ENCODE peak calls at places on chromosomes 3 and 15, in five cellular contexts. F, T, A, E and D are unnamed samples.

GRCh38 chr3:178735032-178735674 is 198.9 kb downstream of the KCNMB2 start:
- DNase-seq in T (no peak), A (no peak), E (no peak), F (no peak), D (no peak)

GRCh38 chr15:37995461-37996347 is 61.3 kb downstream of the TMCO5A start:
- DNase-seq in F (peak), A (no peak), E (no peak), T (peak), D (peak)

GRCh38 chr3:45921158-45922038 is 21.9 kb upstream of the CXCR6 start:
- DNase-seq in F (no peak), E (no peak), T (no peak), A (no peak), D (no peak)

GRCh38 chr15:33292718-33293307 is 18.0 kb upstream of the RYR3 start:
- DNase-seq in E (peak), F (peak), A (peak), T (peak), D (peak)

GRCh38 chr15:30991301-30992072 is at the start of gene MTMR10:
- DNase-seq in T (peak), F (peak), A (peak), E (peak), D (peak)

GRCh38 chr3:172892158-172892557 is 141.6 kb downstream of the ECT2 start:
- DNase-seq in F (no peak), E (no peak), A (no peak), T (no peak), D (peak)

GRCh38 chr3:53616330-53616729 is 121.9 kb downstream of the CACNA1D start:
- DNase-seq in T (no peak), F (no peak), A (no peak), E (no peak), D (no peak)

GRCh38 chr3:28982906-28983305 is 298.0 kb upstream of the RBMS3 start:
- DNase-seq in E (no peak), T (no peak), F (no peak), A (no peak), D (no peak)

GRCh38 chr3:196947860-196948441 is 5.6 kb upstream of the NCBP2 start:
- DNase-seq in F (no peak), E (no peak), A (no peak), T (no peak), D (no peak)

GRCh38 chr3:154142608-154143007 is 21.4 kb downstream of the ARHGEF26 start:
- DNase-seq in E (no peak), T (no peak), A (no peak), F (no peak), D (no peak)

GRCh38 chr3:111774622-111775021 is 84.4 kb upstream of the PHLDB2 start:
- DNase-seq in F (no peak), T (no peak), E (no peak), A (no peak), D (no peak)

GRCh38 chr3:161275919-161276318 is 54.8 kb downstream of the NMD3 start:
- DNase-seq in A (no peak), E (no peak), F (no peak), T (no peak), D (no peak)

GRCh38 chr3:134228461-134228860 is 22.2 kb downstream of the RYK start:
- DNase-seq in E (no peak), F (no peak), T (no peak), A (no peak), D (no peak)

GRCh38 chr15:65058394-65059368 is 9.1 kb downstream of the RASL12 start:
- DNase-seq in T (peak), A (no peak), E (no peak), F (no peak), D (no peak)

GRCh38 chr3:183815565-183815943 is 9.8 kb downstream of the MAP6D1 start:
- DNase-seq in E (no peak), A (no peak), F (no peak), T (no peak), D (no peak)

GRCh38 chr15:89129123-89129815 is 41.0 kb downstream of the ABHD2 start:
- DNase-seq in E (peak), T (no peak), F (peak), A (peak), D (peak)

GRCh38 chr15:98785796-98786581 is 137.7 kb downstream of the IGF1R start:
- DNase-seq in E (no peak), F (peak), A (no peak), T (peak), D (no peak)
- TF ChIP-seq JUN in E (no peak), F (no peak), A (no peak), T (no peak), D (no peak)

GRCh38 chr15:23564798-23565394 is 578 bp upstream of the MKRN3 start:
- DNase-seq in E (no peak), T (no peak), F (no peak), A (no peak), D (peak)
- H3K4me2 ChIP-seq in E (peak), T (no peak), F (peak), A (no peak), D (no peak)

GRCh38 chr3:120772081-120772480 is 29.5 kb downstream of the GTF2E1 start:
- DNase-seq in E (no peak), A (no peak), F (no peak), T (no peak), D (no peak)
- TF ChIP-seq JUN in E (no peak), A (no peak), F (no peak), T (no peak), D (no peak)

GRCh38 chr3:19967208-19967607 is 20.3 kb downstream of the RAB5A start:
- DNase-seq in T (no peak), E (no peak), A (no peak), F (no peak), D (no peak)
- H3K4me2 ChIP-seq in T (no peak), E (no peak), A (no peak), F (no peak), D (no peak)

DNA sequence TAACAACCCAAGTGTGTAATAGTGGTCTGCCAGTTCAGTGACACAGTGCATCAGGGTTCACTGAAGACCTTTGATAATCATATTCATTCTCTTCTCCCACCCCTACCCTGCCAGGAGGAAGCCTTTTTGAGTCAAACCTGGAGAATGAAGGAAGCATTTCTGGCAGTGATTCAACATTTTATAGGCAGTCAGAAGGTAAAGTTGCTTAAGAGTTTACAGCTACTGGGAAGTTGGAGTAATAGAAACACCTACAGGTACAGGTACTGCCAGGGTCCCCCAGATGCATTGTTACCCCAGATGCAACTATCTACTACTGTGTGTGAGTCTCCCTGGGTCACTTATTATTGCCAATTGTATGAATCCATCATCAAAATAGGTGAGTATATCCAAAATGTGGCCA is 146.9 kb upstream of the EIF1B start:
- DNase-seq in T (no peak), A (no peak), F (no peak), E (no peak), D (no peak)
- TF ChIP-seq JUN in T (no peak), A (no peak), F (no peak), E (no peak), D (no peak)

GRCh38 chr3:59784164-59784563 is 734.3 kb upstream of the CFAP20DC start:
- DNase-seq in E (no peak), T (no peak), A (no peak), F (no peak), D (no peak)
- H3K4me2 ChIP-seq in E (no peak), T (no peak), A (no peak), F (no peak), D (no peak)

GRCh38 chr3:72295276-72295973 is 510.5 kb upstream of the PROK2 start:
- DNase-seq in E (no peak), T (no peak), A (no peak), F (no peak), D (no peak)
- TF ChIP-seq JUN in E (no peak), T (no peak), A (no peak), F (no peak), D (no peak)